ENCODE peak calls at places on chromosomes 7 and 10, in eight cellular contexts. B, T, Q, K, S, P, D and I are unnamed samples.

GRCh38 chr10:129915526-129916378 is 48.3 kb downstream of the EBF3 start:
- DNase-seq in B (no peak), T (no peak), Q (no peak), K (no peak), S (no peak), P (no peak), D (no peak), I (no peak)

GRCh38 chr7:74284781-74285259 is 4.4 kb upstream of the CLIP2 start:
- DNase-seq in B (no peak), T (no peak), Q (no peak), K (peak), S (no peak), P (no peak), D (peak), I (no peak)

GRCh38 chr7:119969054-119969453 is 303.9 kb upstream of the KCND2 start:
- DNase-seq in B (no peak), T (no peak), Q (no peak), K (no peak), S (no peak), P (no peak), D (no peak), I (no peak)

GRCh38 chr7:124603066-124603465 is 162.5 kb downstream of the GPR37 start:
- DNase-seq in B (no peak), T (no peak), Q (no peak), K (no peak), S (no peak), P (no peak), D (no peak), I (no peak)

GRCh38 chr7:149670288-149670687 is 103.1 kb downstream of the ZNF467 start:
- DNase-seq in B (peak), T (no peak), Q (no peak), K (peak), S (no peak), P (peak), D (peak), I (peak)

GRCh38 chr7:143049380-143049779 is 2.8 kb upstream of the OR6V1 start:
- DNase-seq in B (no peak), T (peak), Q (no peak), K (no peak), S (no peak), P (no peak), D (peak), I (no peak)

GRCh38 chr7:85415743-85416142 is 228.9 kb upstream of the SEMA3D start:
- DNase-seq in B (no peak), T (no peak), Q (no peak), K (no peak), S (no peak), P (no peak), D (no peak), I (no peak)

GRCh38 chr10:89645742-89646172 is 715 bp upstream of the PANK1 start:
- DNase-seq in B (no peak), T (no peak), Q (peak), K (peak), S (no peak), P (no peak), D (peak), I (peak)

GRCh38 chr7:68043546-68043945 is 1046.9 kb downstream of the TYW1 start:
- DNase-seq in B (no peak), T (no peak), Q (no peak), K (no peak), S (no peak), P (no peak), D (no peak), I (no peak)

GRCh38 chr7:1758417-1758858 is 88.4 kb downstream of the ELFN1 start:
- DNase-seq in B (no peak), T (peak), Q (peak), K (no peak), S (no peak), P (no peak), D (peak), I (no peak)

GRCh38 chr10:75048669-75049098 is 62.8 kb upstream of the SAMD8 start:
- DNase-seq in B (no peak), T (no peak), Q (no peak), K (no peak), S (no peak), P (no peak), D (peak), I (no peak)

GRCh38 chr10:123150229-123150985 is 2.5 kb downstream of the HMX2 start:
- DNase-seq in B (no peak), T (no peak), Q (no peak), K (no peak), S (no peak), P (no peak), D (no peak), I (no peak)

GRCh38 chr7:43905209-43905946 is 1.0 kb downstream of the URGCP start:
- DNase-seq in B (no peak), T (no peak), Q (peak), K (peak), S (no peak), P (no peak), D (no peak), I (peak)

GRCh38 chr7:159105845-159106614 is 38.6 kb downstream of the VIPR2 start:
- DNase-seq in B (no peak), T (no peak), Q (no peak), K (peak), S (no peak), P (no peak), D (no peak), I (no peak)

GRCh38 chr10:3568983-3569382 is 216.0 kb downstream of the KLF6 start:
- DNase-seq in B (no peak), T (no peak), Q (no peak), K (no peak), S (no peak), P (no peak), D (no peak), I (no peak)

GRCh38 chr7:26346611-26347200 is 55.0 kb downstream of the SNX10 start:
- DNase-seq in B (no peak), T (no peak), Q (peak), K (no peak), S (no peak), P (no peak), D (no peak), I (no peak)

GRCh38 chr10:75475470-75476182 is 44.2 kb downstream of the LRMDA start:
- DNase-seq in B (no peak), T (no peak), Q (no peak), K (no peak), S (no peak), P (no peak), D (no peak), I (no peak)

GRCh38 chr10:23034790-23035189 is 60.6 kb upstream of the MSRB2 start:
- DNase-seq in B (no peak), T (no peak), Q (no peak), K (no peak), S (no peak), P (no peak), D (no peak), I (no peak)

GRCh38 chr7:71705217-71705616 is 573.3 kb downstream of the GALNT17 start:
- DNase-seq in B (no peak), T (no peak), Q (no peak), K (no peak), S (no peak), P (no peak), D (no peak), I (no peak)

GRCh38 chr7:38675500-38676106 is 44.4 kb upstream of the AMPH start:
- DNase-seq in B (peak), T (no peak), Q (no peak), K (no peak), S (no peak), P (no peak), D (no peak), I (no peak)

GRCh38 chr10:2800178-2800577 is 267.2 kb upstream of the PFKP start:
- DNase-seq in B (no peak), T (no peak), Q (no peak), K (no peak), S (no peak), P (no peak), D (no peak), I (no peak)

GRCh38 chr10:78937388-78937787 is 131.4 kb upstream of the ZMIZ1 start:
- DNase-seq in B (no peak), T (no peak), Q (no peak), K (no peak), S (no peak), P (no peak), D (no peak), I (no peak)

GRCh38 chr10:34996843-34997242 is 93.3 kb downstream of the CUL2 start:
- DNase-seq in B (no peak), T (no peak), Q (no peak), K (no peak), S (no peak), P (peak), D (peak), I (peak)

GRCh38 chr7:111107989-111108388 is 17.1 kb downstream of the LRRN3 start:
- DNase-seq in B (no peak), T (no peak), Q (no peak), K (no peak), S (no peak), P (no peak), D (no peak), I (no peak)

GRCh38 chr7:151245360-151246160 is 2.9 kb downstream of the SMARCD3 start:
- DNase-seq in B (no peak), T (peak), Q (no peak), K (no peak), S (no peak), P (no peak), D (peak), I (peak)

GRCh38 chr10:59654007-59654406 is 55.6 kb downstream of the SLC16A9 start:
- DNase-seq in B (no peak), T (no peak), Q (no peak), K (no peak), S (no peak), P (no peak), D (peak), I (no peak)

GRCh38 chr7:141649137-141649864 is 52.7 kb downstream of the DENND11 start:
- DNase-seq in B (no peak), T (no peak), Q (no peak), K (no peak), S (no peak), P (no peak), D (no peak), I (no peak)

GRCh38 chr10:124946945-124947344 is 5.0 kb downstream of the ZRANB1 start:
- DNase-seq in B (no peak), T (no peak), Q (no peak), K (no peak), S (no peak), P (no peak), D (peak), I (no peak)

GRCh38 chr7:86733783-86734182 is 90.1 kb downstream of the GRM3 start:
- DNase-seq in B (peak), T (no peak), Q (no peak), K (no peak), S (no peak), P (no peak), D (peak), I (no peak)

GRCh38 chr10:32577448-32577847 is 131.5 kb downstream of the CCDC7 start:
- DNase-seq in B (no peak), T (no peak), Q (no peak), K (no peak), S (no peak), P (no peak), D (no peak), I (no peak)

GRCh38 chr7:158655931-158656441 is 48.6 kb downstream of the NCAPG2 start:
- DNase-seq in B (no peak), T (no peak), Q (no peak), K (no peak), S (no peak), P (no peak), D (no peak), I (no peak)

GRCh38 chr10:124588736-124589451 is 127.3 kb downstream of the LHPP start:
- DNase-seq in B (no peak), T (peak), Q (peak), K (peak), S (no peak), P (peak), D (peak), I (peak)

GRCh38 chr10:76403876-76404275 is 972.5 kb downstream of the LRMDA start:
- DNase-seq in B (no peak), T (no peak), Q (no peak), K (no peak), S (no peak), P (peak), D (no peak), I (no peak)

GRCh38 chr7:45579386-45579785 is 5.2 kb downstream of the ADCY1 start:
- DNase-seq in B (no peak), T (no peak), Q (no peak), K (no peak), S (no peak), P (no peak), D (peak), I (no peak)

GRCh38 chr10:29923416-29923970 is 135.9 kb downstream of the JCAD start:
- DNase-seq in B (no peak), T (no peak), Q (no peak), K (no peak), S (no peak), P (no peak), D (no peak), I (no peak)

GRCh38 chr7:30556854-30557644 is 37.6 kb upstream of the GARS1 start:
- DNase-seq in B (peak), T (no peak), Q (no peak), K (no peak), S (no peak), P (no peak), D (no peak), I (no peak)

GRCh38 chr10:74910604-74911355 is 84.4 kb downstream of the KAT6B start:
- DNase-seq in B (no peak), T (no peak), Q (no peak), K (no peak), S (no peak), P (no peak), D (no peak), I (no peak)

GRCh38 chr10:4685495-4685894 is 140.5 kb upstream of the AKR1E2 start:
- DNase-seq in B (no peak), T (no peak), Q (no peak), K (no peak), S (no peak), P (no peak), D (no peak), I (no peak)